ENCODE peak calls at places on chromosomes 13 and 19, in four cellular contexts. I is cardiac muscle cell, K is adrenal gland, H is choroid plexus epithelial cell. G is an unnamed sample.

GRCh38 chr19:46478356-46478986 is 7.1 kb upstream of the PNMA8A start:
- DNase-seq in H (peak; percentile 81), K (no peak), I (peak; percentile 62), G (peak; percentile 12)

GRCh38 chr19:47492571-47493377 is 8.8 kb upstream of the KPTN start:
- DNase-seq in K (no peak), I (no peak), H (no peak), G (no peak)

GRCh38 chr13:109160887-109161669 is 531.7 kb downstream of the MYO16 start:
- DNase-seq in I (no peak), H (no peak), K (no peak), G (no peak)

GRCh38 chr19:6103217-6103644 is 7.1 kb downstream of the RFX2 start:
- DNase-seq in I (peak; percentile 91), H (peak; percentile 76), K (peak; percentile 92), G (no peak)

GRCh38 chr13:99991013-99991805 is 9.6 kb downstream of the ZIC2 start:
- DNase-seq in I (no peak), K (no peak), H (peak; percentile 58), G (peak; percentile 21)

GRCh38 chr13:20566424-20566916 is 487 bp upstream of the IFT88 start:
- DNase-seq in H (no peak), K (no peak), I (no peak), G (no peak)

GRCh38 chr19:8319807-8320520 is 1.2 kb downstream of the NDUFA7 start:
- DNase-seq in H (no peak), K (no peak), I (no peak), G (no peak)

GRCh38 chr19:28023064-28023463 is 1189.9 kb downstream of the UQCRFS1 start:
- DNase-seq in I (peak; percentile 16), H (peak; percentile 0), K (no peak), G (no peak)

GRCh38 chr13:27362064-27362751 is 62.2 kb upstream of the GTF3A start:
- DNase-seq in K (peak; percentile 82), H (peak; percentile 81), I (peak; percentile 86), G (peak; percentile 94)

GRCh38 chr19:50559636-50560035 is 8.6 kb downstream of the LRRC4B start:
- DNase-seq in I (no peak), K (no peak), H (no peak), G (no peak)

GRCh38 chr19:30361721-30362120 is 10.5 kb upstream of the ZNF536 start:
- DNase-seq in I (no peak), H (no peak), K (no peak), G (no peak)

GRCh38 chr13:79725841-79726240 is 244.9 kb downstream of the NDFIP2 start:
- DNase-seq in H (no peak), I (no peak), K (no peak), G (no peak)

GRCh38 chr13:109761695-109762094 is 24.7 kb downstream of the IRS2 start:
- DNase-seq in I (no peak), H (no peak), K (no peak), G (no peak)

GRCh38 chr13:110913322-110913721 is 1.5 kb downstream of the ANKRD10 start:
- DNase-seq in I (no peak), K (no peak), H (peak; percentile 36), G (no peak)

GRCh38 chr19:10124429-10124828 is 4.7 kb upstream of the EIF3G start:
- DNase-seq in I (no peak), H (no peak), K (no peak), G (no peak)

GRCh38 chr19:5294403-5295160 is 46.0 kb downstream of the PTPRS start:
- DNase-seq in H (no peak), K (no peak), I (no peak), G (no peak)

GRCh38 chr19:7734220-7735203 is 2.6 kb upstream of the CLEC4G start:
- DNase-seq in K (no peak), I (peak; percentile 68), H (peak; percentile 5), G (no peak)

DNA sequence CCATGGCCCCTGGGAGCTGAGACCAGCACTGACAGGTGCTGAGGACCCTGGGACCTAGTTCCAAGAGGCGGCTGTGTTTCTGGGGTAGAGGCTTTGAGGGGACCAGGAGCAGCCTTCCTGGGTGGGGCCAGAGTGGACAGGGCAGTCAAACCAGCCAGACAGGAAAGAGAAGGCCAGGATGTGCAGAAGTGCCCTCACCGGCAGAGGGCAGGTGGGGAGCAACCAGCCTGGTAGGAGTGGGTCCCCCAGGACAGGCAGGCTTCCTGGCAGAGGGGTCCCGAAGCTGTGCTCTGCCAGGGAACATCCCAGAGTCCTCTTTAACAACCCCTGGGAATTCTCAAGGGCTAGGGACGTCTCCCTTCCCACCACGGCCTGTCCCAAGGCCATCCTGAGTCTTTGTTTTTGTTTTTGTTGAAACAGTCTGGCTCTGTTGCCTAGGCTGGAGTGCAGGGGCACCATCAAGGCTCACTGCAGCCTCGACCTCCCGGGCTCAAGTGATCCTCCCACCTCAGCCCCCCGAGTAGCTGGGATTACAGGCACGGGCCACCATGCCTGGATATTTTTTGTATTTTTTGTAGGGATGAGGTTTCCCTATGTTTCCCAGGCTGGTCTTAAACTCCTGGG is 3.0 kb upstream of the HIPK4 start:
- DNase-seq in K (no peak), H (peak; percentile 14), I (no peak), G (no peak)
- TF ChIP-seq CTCF in K (peak; percentile 25), H (peak; percentile 37), I (peak; percentile 31), G (no peak)

GRCh38 chr19:18590273-18591272 is 2.0 kb downstream of the REX1BD start:
- DNase-seq in H (peak; percentile 87), K (no peak), I (peak; percentile 70), G (peak; percentile 92)
- TF ChIP-seq CTCF in H (peak; percentile 64), K (peak; percentile 32), I (peak; percentile 39), G (peak; percentile 62)

GRCh38 chr13:73835138-73835721 is 299.0 kb downstream of the KLF12 start:
- DNase-seq in I (peak; percentile 61), K (no peak), H (peak; percentile 70), G (peak; percentile 3)
- TF ChIP-seq CTCF in I (peak; percentile 55), K (peak; percentile 74), H (peak; percentile 51), G (peak; percentile 68)

GRCh38 chr13:68927387-68928026 is 1180.1 kb upstream of the ATXN8OS start:
- DNase-seq in H (peak; percentile 11), K (peak; percentile 10), I (no peak), G (peak; percentile 28)
- TF ChIP-seq CTCF in H (peak; percentile 36), K (peak; percentile 44), I (no peak), G (peak; percentile 70)

GRCh38 chr13:70107498-70108271 is at the start of gene ATXN8OS:
- DNase-seq in H (no peak), I (no peak), K (no peak), G (peak; percentile 59)
- TF ChIP-seq CTCF in H (no peak), I (no peak), K (no peak), G (no peak)

GRCh38 chr19:55536366-55536765 is 567 bp downstream of the SBK2 start:
- DNase-seq in H (no peak), K (no peak), I (no peak), G (no peak)

GRCh38 chr19:55538132-55538531 is 1.2 kb upstream of the SBK2 start:
- DNase-seq in H (no peak), I (no peak), K (no peak), G (no peak)

GRCh38 chr19:55535579-55536350 is 1.2 kb downstream of the SBK2 start:
- DNase-seq in H (no peak), K (no peak), I (no peak), G (no peak)

GRCh38 chr19:55537741-55538111 is 793 bp upstream of the SBK2 start:
- DNase-seq in H (no peak), K (no peak), I (no peak), G (no peak)

GRCh38 chr19:55536951-55537740 is at the start of gene SBK2:
- DNase-seq in K (no peak), I (no peak), H (no peak), G (peak; percentile 84)
- TF ChIP-seq CTCF in K (no peak), I (peak; percentile 18), H (peak; percentile 28), G (peak; percentile 47)

GRCh38 chr13:22801402-22802003 is 379.3 kb upstream of the SGCG start:
- DNase-seq in I (peak; percentile 38), K (no peak), H (peak; percentile 5), G (no peak)
- TF ChIP-seq CTCF in I (peak; percentile 16), K (peak; percentile 58), H (no peak), G (peak; percentile 41)

GRCh38 chr13:52804202-52804641 is 44.2 kb downstream of the PCDH8 start:
- DNase-seq in I (peak; percentile 47), H (peak; percentile 2), K (no peak), G (no peak)

GRCh38 chr13:52808842-52809219 is 39.6 kb downstream of the PCDH8 start:
- DNase-seq in H (no peak), K (no peak), I (no peak), G (no peak)

GRCh38 chr13:52806029-52806428 is 42.4 kb downstream of the PCDH8 start:
- DNase-seq in I (no peak), K (no peak), H (no peak), G (no peak)

GRCh38 chr13:52812941-52813340 is 35.5 kb downstream of the PCDH8 start:
- DNase-seq in I (no peak), H (no peak), K (no peak), G (no peak)

DNA sequence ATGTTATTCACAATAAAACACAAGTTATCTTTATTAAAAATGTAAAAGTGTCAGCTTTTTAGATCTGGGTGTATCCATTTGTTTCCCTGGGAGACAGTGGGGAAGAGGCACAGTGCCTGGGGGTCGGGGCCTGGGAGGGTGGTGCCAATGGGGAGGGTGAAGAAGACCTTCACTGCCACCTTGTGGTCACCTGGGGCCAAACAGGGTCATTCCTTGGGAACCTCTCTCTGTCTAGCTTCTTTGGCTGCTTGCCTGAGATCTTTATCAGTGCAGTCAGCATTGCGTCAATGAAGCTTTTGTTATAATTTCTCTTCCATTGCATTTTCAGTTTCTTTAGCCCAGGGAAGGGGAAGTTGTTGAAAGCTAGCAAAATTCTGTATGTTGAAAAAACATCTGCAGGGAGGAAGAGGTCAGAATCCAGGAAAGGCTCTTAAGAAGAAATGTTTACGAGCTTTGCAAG is 39.1 kb downstream of the PCDH8 start:
- DNase-seq in I (peak; percentile 70), H (peak; percentile 59), K (peak; percentile 82), G (peak; percentile 81)
- TF ChIP-seq CTCF in I (peak; percentile 41), H (peak; percentile 42), K (peak; percentile 62), G (peak; percentile 86)

GRCh38 chr19:15831626-15832025 is 16.2 kb upstream of the OR10H1 start:
- DNase-seq in I (no peak), K (no peak), H (no peak), G (no peak)
- TF ChIP-seq CTCF in I (no peak), K (no peak), H (no peak), G (no peak)

DNA sequence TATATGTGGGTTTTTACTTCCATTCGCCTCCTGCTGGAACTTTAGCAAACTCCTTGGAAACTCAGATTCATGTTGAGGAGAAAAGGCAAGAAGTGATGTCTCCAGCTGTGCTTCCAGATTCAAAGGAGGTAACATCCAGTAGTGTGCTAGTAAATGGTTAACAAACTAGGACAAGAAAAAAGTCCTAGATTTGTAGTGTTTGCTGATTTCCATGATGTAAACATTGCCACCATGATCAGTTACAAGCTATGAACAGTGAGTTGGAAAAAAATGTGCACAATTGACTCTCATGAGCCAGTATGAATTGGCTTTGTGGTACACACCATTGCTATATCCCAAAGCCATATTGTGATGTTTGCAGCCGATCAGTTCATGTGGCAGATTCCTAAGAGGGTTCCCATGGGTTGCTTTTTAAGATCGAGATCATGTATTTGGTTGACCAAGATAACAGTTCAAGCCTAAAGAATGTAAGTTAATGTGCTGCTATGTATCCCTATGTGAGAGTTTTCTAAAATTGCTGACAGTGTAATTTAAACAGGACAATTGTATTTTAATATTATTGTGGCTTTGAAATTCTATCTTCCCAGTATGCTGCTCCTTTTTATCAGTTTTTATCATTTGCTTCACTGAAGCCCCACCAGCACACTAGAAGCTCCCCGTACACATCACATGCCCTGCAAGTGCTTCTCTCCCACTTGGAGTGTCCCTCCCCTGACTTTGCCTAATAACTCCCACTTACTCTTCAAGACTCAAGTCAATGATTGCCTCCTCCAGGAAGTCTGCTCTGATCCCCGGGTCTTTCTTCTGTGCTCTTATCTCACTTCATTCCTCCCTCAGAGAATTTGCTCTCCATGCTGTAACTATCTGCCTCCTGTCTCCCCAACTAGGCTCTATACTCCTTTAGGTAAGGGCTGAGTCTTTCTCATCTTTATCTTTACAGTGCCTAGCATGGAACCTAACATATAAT is 148.3 kb downstream of the RGCC start:
- DNase-seq in K (no peak), H (no peak), I (no peak), G (no peak)
- TF ChIP-seq CTCF in K (no peak), H (peak; percentile 35), I (no peak), G (no peak)

G was measured in nephron progenitor cell.